ENCODE peak calls at places on chromosome 18, in six cellular contexts. G, I, S, Q, N and X are unnamed samples.

GRCh38 chr18:47545613-47546012 is 294.2 kb upstream of the SKOR2 start:
- DNase-seq in Q (no peak), I (no peak), S (no peak), G (no peak), N (peak; percentile 14), X (no peak)

GRCh38 chr18:35876243-35876642 is 96.2 kb upstream of the RMP24 start:
- DNase-seq in N (no peak), Q (no peak), I (no peak), S (no peak), G (no peak), X (no peak)

GRCh38 chr18:79962311-79962710 is 2.1 kb upstream of the HSBP1L1 start:
- DNase-seq in Q (no peak), I (no peak), S (no peak), G (no peak), N (no peak), X (peak; percentile 41)

GRCh38 chr18:49029628-49030027 is 78.9 kb upstream of the SMAD7 start:
- DNase-seq in G (peak; percentile 49), N (no peak), I (no peak), S (no peak), Q (no peak), X (no peak)

GRCh38 chr18:32167980-32168379 is 21.9 kb upstream of the MEP1B start:
- DNase-seq in S (no peak), N (no peak), I (peak; percentile 42), Q (no peak), G (no peak), X (no peak)

GRCh38 chr18:34976084-34976483 is 65.1 kb upstream of the MAPRE2 start:
- DNase-seq in I (no peak), Q (no peak), G (no peak), S (no peak), N (no peak), X (no peak)

GRCh38 chr18:77701977-77702376 is 452.3 kb downstream of the GALR1 start:
- DNase-seq in Q (no peak), G (no peak), N (no peak), S (no peak), I (no peak), X (no peak)

GRCh38 chr18:73670046-73670445 is 477.6 kb downstream of the FBXO15 start:
- DNase-seq in S (no peak), G (no peak), N (no peak), I (no peak), Q (no peak), X (no peak)

GRCh38 chr18:45621068-45621511 is 5.8 kb downstream of the SLC14A2 start:
- DNase-seq in Q (peak; percentile 57), I (no peak), S (peak; percentile 17), N (peak; percentile 14), G (peak; percentile 64), X (peak; percentile 25)

GRCh38 chr18:41075212-41075611 is 879.8 kb upstream of the PIK3C3 start:
- DNase-seq in Q (peak; percentile 80), S (no peak), I (no peak), N (no peak), G (no peak), X (peak; percentile 76)

GRCh38 chr18:8706981-8707940 is 1.9 kb downstream of the MTCL1 start:
- DNase-seq in I (peak; percentile 32), G (no peak), Q (peak; percentile 71), S (peak; percentile 69), N (no peak), X (peak; percentile 70)

GRCh38 chr18:76801567-76802505 is 20.5 kb upstream of the ZNF236 start:
- DNase-seq in G (no peak), I (peak; percentile 32), Q (peak; percentile 40), S (peak; percentile 60), N (peak; percentile 24), X (no peak)

GRCh38 chr18:46253498-46253897 is 149.3 kb downstream of the HAUS1 start:
- DNase-seq in I (no peak), Q (peak; percentile 27), G (no peak), N (no peak), S (no peak), X (peak; percentile 39)

GRCh38 chr18:12074734-12075133 is 18.9 kb upstream of the ANKRD62 start:
- DNase-seq in S (no peak), G (no peak), N (no peak), Q (no peak), I (no peak), X (peak; percentile 21)

GRCh38 chr18:14974088-14974487 is 226.1 kb downstream of the ANKRD30B start:
- DNase-seq in I (no peak), Q (no peak), S (no peak), G (peak; percentile 26), N (no peak), X (no peak)

GRCh38 chr18:44514766-44515165 is 165.9 kb upstream of the SETBP1 start:
- DNase-seq in Q (no peak), N (no peak), G (no peak), I (no peak), S (no peak), X (no peak)

GRCh38 chr18:35345460-35345921 is 1.3 kb upstream of the ZNF24 start:
- DNase-seq in G (no peak), N (peak; percentile 79), S (peak; percentile 23), Q (peak; percentile 43), I (peak; percentile 69), X (no peak)

GRCh38 chr18:48790869-48791635 is 159.7 kb downstream of the SMAD7 start:
- DNase-seq in I (no peak), Q (no peak), N (no peak), S (no peak), G (no peak), X (no peak)

GRCh38 chr18:808086-808485 is 4.0 kb downstream of the YES1 start:
- DNase-seq in I (no peak), G (no peak), N (no peak), S (no peak), Q (peak; percentile 33), X (no peak)

GRCh38 chr18:78728301-78729098 is 251.1 kb upstream of the SALL3 start:
- DNase-seq in G (no peak), Q (no peak), I (no peak), S (no peak), N (no peak), X (no peak)

GRCh38 chr18:14933049-14933851 is 185.3 kb downstream of the ANKRD30B start:
- DNase-seq in N (no peak), I (no peak), Q (no peak), G (peak; percentile 51), S (no peak), X (no peak)

GRCh38 chr18:48356909-48357631 is 52.1 kb downstream of the ZBTB7C start:
- DNase-seq in S (no peak), G (peak; percentile 38), Q (no peak), I (peak; percentile 77), N (no peak), X (no peak)

GRCh38 chr18:75276813-75277628 is 66.4 kb downstream of the TSHZ1 start:
- DNase-seq in I (no peak), Q (no peak), N (no peak), S (no peak), G (no peak), X (peak; percentile 20)

DNA sequence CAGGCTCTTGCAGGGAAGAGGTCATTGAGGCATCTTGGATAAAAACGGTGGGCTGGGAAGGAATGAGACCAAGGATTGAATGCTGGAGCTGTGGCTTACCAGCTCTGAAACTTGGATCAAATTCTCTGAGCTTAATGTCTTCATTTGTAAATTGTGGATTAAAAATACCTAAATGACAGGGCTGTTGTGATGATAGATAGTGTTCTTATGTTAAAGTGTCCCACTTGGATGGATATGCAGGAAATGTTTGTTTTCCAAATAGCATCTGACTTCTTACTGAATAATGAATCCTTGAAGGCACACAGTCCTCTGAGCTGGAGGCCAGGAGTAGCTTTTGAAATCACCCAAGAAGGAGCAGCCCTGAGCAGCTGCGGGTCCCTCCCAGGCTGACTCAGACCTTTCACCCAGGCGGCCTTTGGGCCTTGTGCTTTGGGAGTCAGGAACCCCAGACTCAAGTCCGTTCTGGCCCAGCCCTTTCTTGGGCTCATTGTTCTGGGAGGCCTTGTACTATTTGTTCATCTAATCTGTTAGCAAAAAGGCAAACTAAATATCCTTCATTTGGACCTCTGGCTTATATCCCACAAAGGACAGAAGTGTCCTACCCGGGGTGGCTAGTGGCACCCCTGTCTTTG is 173.0 kb upstream of the GATA6 start:
- DNase-seq in I (no peak), S (peak; percentile 63), Q (peak; percentile 9), N (peak; percentile 23), G (peak; percentile 66), X (no peak)
- H3K27ac ChIP-seq in I (no peak overlapping the region), S (peak overlapping the region; percentile 32), Q (no peak overlapping the region), N (no peak overlapping the region), G (no peak overlapping the region), X (no peak overlapping the region)

GRCh38 chr18:9831046-9831722 is 54.6 kb upstream of the TXNDC2 start:
- DNase-seq in S (no peak), I (peak; percentile 1), G (no peak), N (no peak), Q (no peak), X (no peak)
- TF ChIP-seq CTCF in S (no peak), I (no peak), G (peak; percentile 42), N (no peak), Q (no peak), X (peak; percentile 38)

GRCh38 chr18:51195602-51196115 is 1.8 kb downstream of the MEX3C start:
- DNase-seq in Q (peak; percentile 41), N (peak; percentile 87), I (peak; percentile 33), S (no peak), G (no peak), X (peak; percentile 34)

GRCh38 chr18:51194604-51195003 is 2.9 kb downstream of the MEX3C start:
- DNase-seq in N (no peak), Q (no peak), I (no peak), S (no peak), G (no peak), X (no peak)

GRCh38 chr18:51193621-51194287 is 3.7 kb downstream of the MEX3C start:
- DNase-seq in N (no peak), I (no peak), S (no peak), G (no peak), Q (peak; percentile 44), X (no peak)

GRCh38 chr18:51196116-51196810 is 1.2 kb downstream of the MEX3C start:
- DNase-seq in Q (peak; percentile 39), G (peak; percentile 65), I (peak; percentile 32), N (no peak), S (peak; percentile 53), X (peak; percentile 14)

DNA sequence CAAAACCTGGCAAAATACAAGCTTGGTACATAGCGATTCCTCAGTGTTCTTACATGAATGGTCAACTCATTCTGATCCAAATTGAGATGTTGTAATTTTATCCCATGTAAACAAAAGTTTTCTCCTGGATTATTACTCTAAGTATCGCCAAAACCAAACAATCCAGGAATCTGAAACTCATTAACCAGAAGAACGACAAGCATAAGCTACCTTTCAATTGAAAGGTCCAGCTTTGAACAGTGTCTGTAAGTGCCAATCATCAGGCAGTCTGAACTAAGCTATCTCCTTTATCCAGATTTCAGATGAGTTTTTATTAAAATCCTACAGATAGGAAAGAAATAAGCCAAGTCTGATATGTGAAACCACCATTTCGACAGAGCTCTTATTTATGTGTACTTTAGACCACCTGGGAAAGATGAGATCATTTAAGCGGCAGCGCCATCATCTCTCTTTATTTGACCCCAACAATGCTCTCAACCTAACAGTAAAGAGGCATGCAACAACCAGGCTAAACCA is 2.3 kb downstream of the MEX3C start:
- DNase-seq in G (no peak), S (no peak), N (no peak), I (no peak), Q (peak; percentile 21), X (no peak)
- H3K4me3 ChIP-seq in G (peak overlapping the region; percentile 96), S (peak overlapping the region; percentile 89), N (peak overlapping the region; percentile 90), I (peak overlapping the region; percentile 81), Q (peak overlapping the region; percentile 87), X (peak overlapping the region; percentile 93)

DNA sequence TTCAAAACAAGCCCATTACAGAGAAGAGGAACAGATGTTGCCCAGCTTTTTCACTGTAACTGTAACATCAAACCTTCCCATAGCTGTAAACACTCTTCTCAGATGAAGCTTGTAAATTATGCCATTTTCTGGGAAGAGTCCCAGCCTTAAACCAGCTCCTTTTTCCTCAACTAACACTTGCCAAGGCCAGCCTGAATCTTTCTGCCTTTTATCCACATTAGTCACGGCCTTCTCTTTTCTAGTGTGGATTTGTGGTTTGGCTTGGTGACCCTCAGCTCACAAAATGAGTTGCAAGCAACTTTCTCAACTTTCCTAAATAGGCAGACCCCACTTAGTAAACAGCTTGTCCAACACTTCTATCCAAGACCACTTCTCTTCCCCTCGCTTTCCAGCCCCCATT is 90.2 kb downstream of the CABLES1 start:
- DNase-seq in Q (peak; percentile 99), S (no peak), N (no peak), I (no peak), G (no peak), X (peak; percentile 79)
- H3K27ac ChIP-seq in Q (peak overlapping the region; percentile 78), S (no peak overlapping the region), N (no peak overlapping the region), I (peak overlapping the region; percentile 10), G (peak overlapping the region; percentile 66), X (peak overlapping the region; percentile 90)